ENCODE peak calls at places on chromosomes 12 and 14, in four cellular contexts. I, E, H and Z are unnamed samples.

GRCh38 chr12:2259368-2259767 is 206.6 kb downstream of the CACNA1C start:
- DNase-seq in H (no peak), E (no peak), I (no peak), Z (no peak)

GRCh38 chr12:131675126-131676080 is 35.5 kb upstream of the SFSWAP start:
- DNase-seq in E (no peak), I (no peak), H (no peak), Z (peak)

GRCh38 chr12:38056701-38057689 is 259.6 kb upstream of the ALG10B start:
- DNase-seq in E (no peak), H (no peak), I (no peak), Z (no peak)

GRCh38 chr12:51415931-51416330 is 8.7 kb upstream of the SLC4A8 start:
- DNase-seq in I (no peak), E (no peak), H (no peak), Z (no peak)

GRCh38 chr12:46832084-46832704 is 6.4 kb upstream of the SLC38A4 start:
- DNase-seq in E (no peak), I (no peak), H (no peak), Z (no peak)

GRCh38 chr12:57127710-57128518 is at the start of gene LRP1:
- DNase-seq in E (peak), I (peak), H (peak), Z (peak)

GRCh38 chr12:7075931-7076330 is 15.4 kb downstream of the C1S start:
- DNase-seq in I (no peak), H (no peak), E (no peak), Z (no peak)

GRCh38 chr12:62716866-62717477 is 218.0 kb downstream of the PPM1H start:
- DNase-seq in I (no peak), H (no peak), E (no peak), Z (no peak)

GRCh38 chr14:95498622-95499353 is 17.7 kb downstream of the SYNE3 start:
- DNase-seq in E (no peak), H (no peak), I (no peak), Z (no peak)

GRCh38 chr14:48568252-48568651 is 892.8 kb upstream of the MDGA2 start:
- DNase-seq in H (no peak), I (no peak), E (no peak), Z (no peak)

GRCh38 chr12:56040963-56041578 is 647 bp upstream of the RPS26 start:
- DNase-seq in E (no peak), I (no peak), H (no peak), Z (no peak)

GRCh38 chr14:21825147-21825743 is 151.6 kb upstream of the OR4E1 start:
- DNase-seq in E (peak), H (no peak), I (peak), Z (peak)

GRCh38 chr14:65414961-65415589 is 2.5 kb downstream of the FUT8 start:
- DNase-seq in I (no peak), H (no peak), E (peak), Z (peak)

GRCh38 chr14:54291491-54292191 is 105.2 kb upstream of the CDKN3 start:
- DNase-seq in H (no peak), I (no peak), E (no peak), Z (no peak)

GRCh38 chr14:25231006-25231405 is 181.1 kb upstream of the STXBP6 start:
- DNase-seq in H (no peak), I (no peak), E (no peak), Z (no peak)

GRCh38 chr14:95500201-95500681 is 16.2 kb downstream of the SYNE3 start:
- DNase-seq in H (no peak), E (no peak), I (no peak), Z (no peak)

DNA sequence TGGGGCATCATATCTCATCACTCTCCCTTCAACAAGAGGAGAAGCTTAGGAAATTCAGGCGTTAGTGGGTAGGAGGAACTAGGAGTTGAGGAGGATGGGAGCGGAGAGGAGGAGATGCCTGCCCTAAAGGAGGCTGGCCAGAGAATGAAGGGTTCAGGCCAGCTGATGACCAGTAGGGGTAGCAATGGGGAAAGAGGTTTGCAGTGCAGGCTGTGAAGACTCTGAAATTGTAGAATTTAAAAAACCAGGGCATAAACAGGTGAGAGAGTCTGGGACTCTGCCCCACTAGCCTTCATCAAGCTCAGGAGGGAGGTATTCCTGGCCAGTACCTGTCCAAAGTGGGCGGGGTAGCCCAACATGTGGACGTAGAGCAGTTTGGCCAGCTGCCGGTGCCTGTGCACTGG is 807 bp downstream of the AP1G2 start:
- DNase-seq in E (no peak), I (no peak), H (no peak), Z (no peak)
- TF ChIP-seq CTCF in E (no peak), I (peak), H (no peak), Z (no peak)

DNA sequence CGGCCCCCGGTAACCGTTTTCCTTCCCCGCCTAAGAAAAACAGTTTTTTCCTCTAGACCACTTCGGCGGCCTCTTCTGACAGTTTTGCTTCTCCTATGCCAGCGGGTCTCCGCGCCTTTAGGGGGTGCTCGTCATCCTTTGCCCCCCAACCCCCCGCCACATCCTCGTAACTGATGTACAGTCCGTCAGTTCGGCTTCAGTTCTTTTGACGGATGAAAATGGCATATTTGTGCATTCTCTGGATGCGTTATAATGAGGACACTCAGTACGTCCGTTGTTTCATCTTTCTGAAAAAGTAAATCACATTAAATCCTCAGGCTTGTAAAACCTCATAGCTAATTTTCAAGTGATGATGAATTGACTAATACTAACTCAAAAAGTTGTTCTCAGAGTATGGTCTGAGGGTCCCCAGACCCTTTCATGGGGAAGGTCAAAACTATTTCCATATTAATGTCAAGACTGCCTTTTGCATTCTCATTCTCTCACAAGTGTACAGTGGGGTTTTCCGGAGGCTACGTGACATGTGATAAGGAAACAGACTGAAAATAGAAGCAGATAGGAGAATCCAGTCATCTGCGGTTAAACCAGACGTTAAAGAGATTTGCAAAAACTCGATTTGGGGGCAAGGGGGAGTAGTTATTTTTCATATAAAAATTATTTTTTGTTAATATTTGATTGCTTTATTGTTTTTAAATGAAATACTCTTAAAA is 829 bp upstream of the NAP1L1 start:
- DNase-seq in E (peak), I (no peak), H (peak), Z (peak)
- TF ChIP-seq CTCF in E (peak), I (peak), H (peak), Z (peak)

DNA sequence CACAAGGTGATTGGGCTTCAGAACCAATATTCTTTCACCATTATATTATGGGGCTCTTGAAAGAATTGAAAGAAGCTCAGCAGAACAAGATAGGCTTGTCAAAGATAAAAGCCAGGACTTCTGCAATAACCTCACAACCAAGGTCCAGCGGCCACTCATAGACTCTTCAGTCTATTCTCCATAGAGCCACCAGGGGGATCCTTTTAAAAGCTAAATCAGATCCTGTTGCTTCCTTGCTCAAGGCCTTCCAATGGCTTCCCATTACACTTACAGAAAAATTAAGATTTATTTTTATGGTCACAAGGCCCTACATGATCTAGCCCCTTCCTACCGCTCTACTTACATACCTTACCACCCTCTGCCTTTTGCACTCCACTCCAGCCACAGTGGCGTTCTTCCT is 169.6 kb downstream of the C12orf42 start:
- DNase-seq in I (no peak), E (peak), H (no peak), Z (peak)
- TF ChIP-seq CTCF in I (peak), E (peak), H (peak), Z (peak)

GRCh38 chr14:77278461-77279230 is 7.6 kb upstream of the NGB start:
- DNase-seq in I (no peak), H (no peak), E (no peak), Z (no peak)
- TF ChIP-seq CTCF in I (no peak), H (no peak), E (peak), Z (no peak)

DNA sequence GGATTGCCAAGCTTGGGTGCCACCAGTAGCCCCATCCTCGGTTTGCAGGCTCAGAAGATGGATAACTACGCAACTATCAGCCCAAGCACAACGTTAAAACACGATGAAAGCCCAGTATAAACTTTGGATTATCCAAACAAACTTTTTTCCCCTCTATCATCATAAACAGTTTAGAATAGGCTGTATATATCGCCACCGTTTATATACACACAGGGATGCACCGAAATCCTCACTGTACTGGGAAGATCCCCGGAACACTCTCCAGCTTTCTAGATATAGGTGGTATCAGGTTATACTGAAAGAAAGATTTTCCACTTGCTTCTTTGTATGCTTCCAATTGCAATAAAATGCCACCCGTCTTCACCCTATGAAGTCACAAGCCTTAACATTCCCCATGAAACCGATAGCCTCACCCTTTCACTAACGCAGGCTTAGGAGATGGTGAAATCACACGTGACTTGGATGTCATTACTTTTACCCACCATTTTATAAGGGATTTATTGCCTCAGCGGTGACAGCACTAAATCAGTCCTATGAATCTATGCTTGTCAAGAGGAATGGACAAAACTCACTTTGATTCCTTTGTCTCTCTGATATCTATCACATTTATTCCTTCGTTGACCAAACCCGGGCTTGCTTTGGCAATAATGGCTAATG is 207.6 kb upstream of the FOXN3 start:
- DNase-seq in I (no peak), E (no peak), H (no peak), Z (no peak)
- TF ChIP-seq CTCF in I (no peak), E (no peak), H (no peak), Z (no peak)

GRCh38 chr12:74547249-74547648 is 9.6 kb downstream of the ATXN7L3B start:
- DNase-seq in I (no peak), H (no peak), E (no peak), Z (no peak)

DNA sequence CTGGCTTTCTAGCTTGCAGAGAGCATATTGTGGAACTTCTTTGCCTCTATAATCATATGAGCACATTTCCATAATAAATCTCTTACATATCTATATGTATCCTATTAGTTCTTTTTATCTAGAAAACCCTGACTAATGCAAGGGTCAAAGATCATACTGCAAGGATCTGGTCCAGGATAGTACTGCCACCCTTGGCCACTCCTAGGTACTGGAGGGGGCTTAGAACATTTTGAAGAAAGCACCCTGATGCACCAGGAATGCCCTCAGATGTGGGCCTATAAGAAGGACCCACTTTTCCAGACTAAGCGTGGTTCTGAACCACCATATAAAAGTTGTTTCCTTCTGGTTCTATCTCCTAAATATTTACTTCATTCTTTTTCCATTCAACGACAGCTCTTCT is 14.6 kb downstream of the ATXN7L3B start:
- DNase-seq in I (no peak), E (no peak), H (no peak), Z (no peak)
- TF ChIP-seq CTCF in I (no peak), E (no peak), H (no peak), Z (no peak)

GRCh38 chr14:69614592-69614991 is 3.2 kb downstream of the SUSD6 start:
- DNase-seq in H (peak), E (peak), I (no peak), Z (no peak)

GRCh38 chr14:69612014-69612758 is 790 bp downstream of the SUSD6 start:
- DNase-seq in I (no peak), E (peak), H (peak), Z (no peak)

GRCh38 chr14:69613312-69614073 is 2.1 kb downstream of the SUSD6 start:
- DNase-seq in I (no peak), E (peak), H (no peak), Z (no peak)

GRCh38 chr14:69611264-69612013 is at the start of gene SUSD6:
- DNase-seq in E (peak), H (peak), I (peak), Z (peak)

GRCh38 chr14:69612759-69613145 is 1.4 kb downstream of the SUSD6 start:
- DNase-seq in H (no peak), E (no peak), I (no peak), Z (no peak)
- TF ChIP-seq CTCF in H (peak), E (no peak), I (no peak), Z (no peak)

DNA sequence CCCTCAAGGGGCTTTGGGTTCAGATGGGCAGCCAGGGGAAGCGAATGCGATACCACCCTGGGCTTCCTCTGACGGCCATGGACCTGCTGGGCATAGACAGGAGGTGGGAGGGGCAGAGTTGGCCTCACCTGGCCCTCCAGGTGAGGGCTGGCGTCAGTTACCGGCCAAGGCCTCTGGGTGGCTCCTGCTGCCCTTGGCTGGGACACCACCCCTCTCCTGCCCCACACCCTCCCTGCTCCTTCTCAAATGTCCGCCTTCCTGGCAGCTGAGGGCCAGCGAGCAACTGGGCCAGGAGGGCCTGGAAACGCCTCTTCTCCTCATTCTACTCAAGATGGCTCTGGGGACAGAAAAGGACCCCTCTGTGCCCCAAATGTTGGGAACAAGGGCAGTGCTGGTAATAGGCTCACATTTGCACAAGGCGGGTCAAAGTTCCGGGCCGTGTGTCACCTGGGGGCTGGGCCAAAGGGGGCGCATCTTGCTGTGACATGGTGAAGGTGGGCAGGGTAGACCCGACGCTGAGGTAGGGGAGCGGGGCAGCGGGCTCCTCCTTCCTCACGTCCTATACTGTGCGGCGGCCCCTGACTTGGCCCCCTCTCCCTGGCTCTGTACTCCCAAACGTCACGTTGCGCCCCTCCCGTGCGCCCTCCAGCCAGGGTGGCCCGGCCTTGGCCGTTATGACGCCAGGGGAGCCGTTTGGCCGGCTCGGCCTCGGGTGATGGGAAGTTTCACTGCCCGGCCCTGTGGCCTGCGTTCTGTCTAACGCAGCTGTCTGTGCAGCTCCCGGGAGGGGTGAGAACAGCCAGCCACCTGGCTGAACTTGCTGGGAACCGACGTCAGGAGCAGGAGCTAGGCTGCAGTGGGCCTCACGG is 18.1 kb upstream of the DLK1 start:
- DNase-seq in H (no peak), E (no peak), I (no peak), Z (no peak)
- TF ChIP-seq CTCF in H (no peak), E (no peak), I (no peak), Z (no peak)

GRCh38 chr12:9798008-9798619 is 29.2 kb upstream of the KLRF1 start:
- DNase-seq in I (no peak), E (peak), H (peak), Z (peak)
- TF ChIP-seq CTCF in I (peak), E (peak), H (peak), Z (peak)